ENCODE peak calls at places on chromosome 9, in six cellular contexts. W is A172; I is AG08395; Z is activated gamma-delta T cell treated with Interleukin-2 at 50 U/mL for 16 hours; J is stimulated activated naive B cell treated with anti-CD40 and anti-IgM and Interleukin-4, amounts not matched to agents 10 μg/mL and 1 μg/mL and 100 μg/mL, for 72 hours; B is adipocyte. C is an unnamed sample.

GRCh38 chr9:132094314-132094791 is 14.7 kb upstream of the MED27 start:
- DNase-seq in Z (no peak), W (peak; percentile 71), J (no peak), B (peak; percentile 78), I (no peak), C (peak; percentile 10)

GRCh38 chr9:134967547-134967930 is 49.8 kb upstream of the FCN1 start:
- DNase-seq in J (no peak), W (no peak), B (peak; percentile 39), Z (no peak), I (no peak), C (no peak)

GRCh38 chr9:126522957-126523356 is 90.8 kb upstream of the LMX1B start:
- DNase-seq in W (no peak), B (no peak), I (no peak), Z (no peak), J (no peak), C (no peak)

GRCh38 chr9:134592018-134592818 is 49.4 kb upstream of the COL5A1 start:
- DNase-seq in J (no peak), Z (no peak), I (peak; percentile 94), B (peak; percentile 93), W (peak; percentile 96), C (no peak)

GRCh38 chr9:137057545-137057944 is 3.7 kb upstream of the ENTPD2 start:
- DNase-seq in W (no peak), I (no peak), B (no peak), Z (no peak), J (no peak), C (no peak)

GRCh38 chr9:111979561-111979960 is 82.9 kb downstream of the UGCG start:
- DNase-seq in Z (no peak), I (no peak), B (no peak), W (no peak), J (no peak), C (no peak)

GRCh38 chr9:18260527-18260926 is 213.4 kb upstream of the ADAMTSL1 start:
- DNase-seq in I (peak; percentile 38), W (peak; percentile 86), Z (no peak), B (no peak), J (no peak), C (no peak)

GRCh38 chr9:136021171-136021890 is 60.2 kb upstream of the UBAC1 start:
- DNase-seq in I (no peak), B (no peak), Z (no peak), J (no peak), W (no peak), C (no peak)

GRCh38 chr9:77708416-77708815 is 60.3 kb upstream of the GNA14 start:
- DNase-seq in J (no peak), Z (no peak), W (peak; percentile 57), B (peak; percentile 27), I (peak; percentile 26), C (no peak)

GRCh38 chr9:112554516-112554915 is 67.9 kb downstream of the KIAA1958 start:
- DNase-seq in W (peak; percentile 50), Z (no peak), B (peak; percentile 36), I (peak; percentile 48), J (no peak), C (no peak)

C was measured in Caki2.